ENCODE peak calls at places on chromosomes 2 and 18, in eight cellular contexts. L, V, W, J, X, N, Q and F are unnamed samples.

GRCh38 chr2:23696163-23697045 is 230.5 kb downstream of the ATAD2B start:
- DNase-seq in L (no peak), V (no peak), W (no peak), J (no peak), X (no peak), N (no peak), Q (no peak), F (no peak)

GRCh38 chr2:64838817-64839216 is 150.4 kb upstream of the SLC1A4 start:
- DNase-seq in L (no peak), V (peak), W (no peak), J (peak), X (no peak), N (no peak), Q (no peak), F (no peak)

GRCh38 chr18:67650661-67651060 is 134.1 kb upstream of the DSEL start:
- DNase-seq in L (no peak), V (no peak), W (no peak), J (no peak), X (no peak), N (no peak), Q (no peak), F (no peak)

GRCh38 chr2:172962824-172963223 is 112.8 kb upstream of the MAP3K20 start:
- DNase-seq in L (no peak), V (peak), W (no peak), J (no peak), X (no peak), N (no peak), Q (no peak), F (no peak)

GRCh38 chr2:163248321-163249090 is 409.9 kb upstream of the KCNH7 start:
- DNase-seq in L (no peak), V (no peak), W (no peak), J (no peak), X (no peak), N (no peak), Q (no peak), F (no peak)

GRCh38 chr18:51135361-51135760 is 62.1 kb downstream of the MEX3C start:
- DNase-seq in L (no peak), V (peak), W (no peak), J (peak), X (no peak), N (no peak), Q (no peak), F (no peak)

GRCh38 chr2:159946326-159946992 is 116.0 kb downstream of the PLA2R1 start:
- DNase-seq in L (no peak), V (peak), W (no peak), J (peak), X (no peak), N (no peak), Q (no peak), F (no peak)

GRCh38 chr18:77671456-77672167 is 422.0 kb downstream of the GALR1 start:
- DNase-seq in L (peak), V (no peak), W (no peak), J (no peak), X (no peak), N (no peak), Q (no peak), F (no peak)

GRCh38 chr2:226489765-226490164 is 309.9 kb downstream of the IRS1 start:
- DNase-seq in L (no peak), V (peak), W (no peak), J (peak), X (no peak), N (peak), Q (no peak), F (no peak)

GRCh38 chr18:23071285-23071684 is 64.0 kb upstream of the CABLES1 start:
- DNase-seq in L (no peak), V (peak), W (no peak), J (no peak), X (no peak), N (peak), Q (no peak), F (no peak)

GRCh38 chr2:219571311-219572236 is at the start of gene OBSL1:
- DNase-seq in L (peak), V (peak), W (peak), J (peak), X (peak), N (no peak), Q (no peak), F (peak)

GRCh38 chr2:8193146-8193545 is 488.7 kb upstream of the ID2 start:
- DNase-seq in L (no peak), V (peak), W (no peak), J (no peak), X (no peak), N (no peak), Q (no peak), F (no peak)

GRCh38 chr2:46701152-46701551 is 214.5 kb downstream of the MCFD2 start:
- DNase-seq in L (no peak), V (peak), W (no peak), J (no peak), X (no peak), N (no peak), Q (no peak), F (no peak)

GRCh38 chr2:102886216-102886893 is 124.5 kb downstream of the TMEM182 start:
- DNase-seq in L (no peak), V (no peak), W (no peak), J (no peak), X (no peak), N (no peak), Q (no peak), F (no peak)
- TF ChIP-seq USF2 in L (no peak), V (no peak), W (no peak), J (no peak), X (no peak), N (no peak), Q (no peak), F (no peak)

GRCh38 chr2:216441308-216442010 is 29.2 kb downstream of the SMARCAL1 start:
- DNase-seq in L (no peak), V (no peak), W (no peak), J (no peak), X (no peak), N (no peak), Q (no peak), F (no peak)
- TF ChIP-seq USF2 in L (no peak), V (no peak), W (no peak), J (no peak), X (no peak), N (no peak), Q (no peak), F (no peak)

DNA sequence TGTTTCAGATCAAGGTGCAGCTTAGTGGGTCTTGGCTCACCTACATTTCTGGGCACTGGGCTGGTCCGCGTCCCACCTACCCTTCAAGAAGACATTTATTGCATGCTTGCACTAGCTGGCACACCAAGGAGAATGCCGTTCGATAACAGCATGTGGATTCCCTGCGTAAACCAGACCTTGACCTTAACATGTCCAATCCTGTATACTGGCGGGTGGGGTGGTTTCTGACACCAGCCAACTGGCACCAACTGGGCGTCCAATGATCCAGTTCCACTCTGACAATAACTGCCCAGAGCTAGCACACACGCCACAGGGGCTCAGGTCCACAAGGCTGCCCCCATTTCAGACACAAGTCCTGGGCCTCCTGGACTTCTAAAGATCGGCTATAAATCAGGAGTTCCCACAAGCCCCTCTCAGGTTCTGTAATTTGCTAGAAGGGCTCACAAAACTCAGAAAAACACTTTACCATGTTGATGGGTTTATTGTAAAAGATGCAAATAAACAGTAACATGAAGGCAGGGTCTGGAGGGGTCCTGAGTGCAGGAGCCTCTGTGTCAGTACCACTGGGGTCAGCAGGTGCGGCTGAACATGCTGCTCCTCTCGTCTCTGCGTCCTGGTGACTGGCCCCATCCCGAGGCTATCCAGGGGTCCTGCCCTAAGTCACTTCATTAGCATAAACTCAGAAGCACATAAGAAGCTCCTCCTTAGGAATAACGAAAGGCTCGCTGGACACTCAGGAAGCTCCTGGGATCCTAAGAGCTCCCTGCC is 161.8 kb downstream of the HDAC4 start:
- DNase-seq in L (no peak), V (no peak), W (no peak), J (no peak), X (no peak), N (no peak), Q (no peak), F (no peak)
- TF ChIP-seq USF2 in L (no peak), V (no peak), W (no peak), J (no peak), X (no peak), N (no peak), Q (no peak), F (no peak)

DNA sequence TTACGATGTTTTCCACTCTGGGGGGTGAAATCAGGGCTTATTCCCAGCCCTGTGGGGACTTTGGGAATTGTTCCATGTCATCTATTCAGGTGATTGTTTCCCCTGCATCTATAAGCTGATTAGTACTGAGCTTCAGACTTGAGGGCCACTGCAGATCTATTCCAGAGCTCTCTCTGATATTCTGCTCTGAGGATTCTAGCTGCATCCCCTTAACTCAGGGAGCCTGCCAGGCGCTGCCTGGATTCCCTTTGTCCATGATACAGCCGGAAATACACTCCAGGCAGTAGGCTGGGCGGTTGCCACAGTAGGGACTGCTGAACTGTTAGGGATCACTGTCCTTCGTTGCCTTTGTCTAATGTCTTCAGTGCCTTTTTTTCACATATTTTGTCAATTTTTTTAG is 31.3 kb downstream of the PTRHD1 start:
- DNase-seq in L (no peak), V (no peak), W (no peak), J (no peak), X (no peak), N (no peak), Q (no peak), F (no peak)
- TF ChIP-seq USF2 in L (no peak), V (no peak), W (no peak), J (no peak), X (no peak), N (no peak), Q (no peak), F (no peak)

GRCh38 chr2:133642831-133643230 is 74.6 kb upstream of the NCKAP5 start:
- DNase-seq in L (no peak), V (peak), W (no peak), J (no peak), X (no peak), N (no peak), Q (no peak), F (no peak)
- TF ChIP-seq USF2 in L (no peak), V (no peak), W (no peak), J (no peak), X (no peak), N (no peak), Q (no peak), F (no peak)

GRCh38 chr2:217218269-217219140 is 358.6 kb upstream of the TNP1 start:
- DNase-seq in L (no peak), V (peak), W (peak), J (no peak), X (no peak), N (no peak), Q (no peak), F (no peak)

GRCh38 chr2:217216316-217216715 is 356.5 kb upstream of the TNP1 start:
- DNase-seq in L (no peak), V (no peak), W (no peak), J (no peak), X (no peak), N (no peak), Q (no peak), F (no peak)

GRCh38 chr2:217216982-217217381 is 357.1 kb upstream of the TNP1 start:
- DNase-seq in L (no peak), V (no peak), W (no peak), J (no peak), X (no peak), N (no peak), Q (no peak), F (no peak)

GRCh38 chr2:217219141-217219505 is 359.3 kb upstream of the TNP1 start:
- DNase-seq in L (no peak), V (peak), W (no peak), J (no peak), X (no peak), N (no peak), Q (no peak), F (no peak)

DNA sequence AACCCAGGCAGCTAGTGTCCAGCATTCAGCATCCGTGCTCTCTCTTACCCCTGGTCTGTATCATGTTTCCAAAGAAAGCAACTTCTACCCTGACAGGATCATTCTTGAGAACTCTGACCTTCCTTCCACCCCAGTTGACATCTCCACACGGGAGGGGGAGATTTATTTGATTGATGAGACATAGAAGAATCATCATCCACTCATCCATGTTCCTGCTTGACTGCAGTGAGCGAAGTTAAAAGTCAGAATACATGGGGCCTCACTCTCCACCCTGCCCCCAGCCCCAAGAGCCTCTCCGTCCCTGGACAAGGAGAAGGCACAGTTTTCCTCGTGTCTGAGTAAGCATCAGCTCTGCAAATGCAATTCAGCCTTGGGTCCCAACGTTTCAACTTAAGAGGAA is 356.0 kb upstream of the TNP1 start:
- DNase-seq in L (no peak), V (no peak), W (no peak), J (peak), X (no peak), N (no peak), Q (no peak), F (no peak)
- TF ChIP-seq USF2 in L (no peak), V (no peak), W (no peak), J (no peak), X (no peak), N (no peak), Q (no peak), F (no peak)

DNA sequence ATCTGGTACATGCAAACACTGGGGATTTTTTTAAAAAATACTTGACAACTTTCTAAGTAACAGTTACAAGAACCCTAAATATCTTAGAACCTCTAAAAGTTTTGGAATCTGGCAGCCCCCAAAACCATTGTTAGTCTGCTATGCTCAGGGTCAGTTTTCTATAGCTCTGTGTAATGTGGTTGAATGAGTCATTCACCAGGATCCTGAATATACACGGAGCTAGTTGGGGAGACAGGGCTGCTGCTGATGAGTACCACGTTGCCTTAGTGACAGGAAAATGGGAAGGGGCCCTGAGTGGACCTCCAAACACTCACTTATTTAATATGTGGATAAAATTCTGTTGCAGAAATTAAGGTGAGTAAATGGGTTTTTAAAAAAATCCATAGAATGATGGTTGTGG is 36.9 kb upstream of the TANC1 start:
- DNase-seq in L (no peak), V (peak), W (no peak), J (no peak), X (no peak), N (no peak), Q (no peak), F (no peak)
- TF ChIP-seq USF2 in L (no peak), V (no peak), W (no peak), J (no peak), X (no peak), N (no peak), Q (no peak), F (no peak)

GRCh38 chr2:61210332-61210981 is 48.5 kb downstream of the C2orf74 start:
- DNase-seq in L (no peak), V (peak), W (no peak), J (peak), X (peak), N (no peak), Q (no peak), F (no peak)
- TF ChIP-seq USF2 in L (no peak), V (no peak), W (no peak), J (no peak), X (no peak), N (no peak), Q (no peak), F (no peak)

GRCh38 chr2:7034313-7034712 is 117.1 kb downstream of the RNF144A start:
- DNase-seq in L (peak), V (no peak), W (no peak), J (peak), X (peak), N (no peak), Q (no peak), F (peak)
- TF ChIP-seq USF2 in L (no peak), V (no peak), W (no peak), J (no peak), X (no peak), N (no peak), Q (no peak), F (no peak)

DNA sequence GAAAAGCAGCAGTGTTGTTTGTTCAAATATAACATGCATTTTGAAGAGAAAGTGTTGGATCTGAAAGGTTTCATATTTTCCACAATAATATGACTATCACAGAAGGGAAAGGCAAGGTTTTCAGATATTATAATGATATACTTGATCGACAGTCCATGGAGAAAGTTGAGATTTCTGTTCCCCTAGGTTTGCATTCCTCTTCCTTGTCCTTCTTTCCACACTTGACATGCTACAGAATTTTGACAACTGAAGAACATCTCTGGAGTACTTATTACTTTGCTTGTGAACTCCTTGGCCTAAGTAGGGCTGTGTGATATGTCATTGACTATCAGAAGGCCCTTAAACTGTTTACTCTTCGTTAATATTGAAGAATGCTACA is 46.5 kb downstream of the TMEFF2 start:
- DNase-seq in L (no peak), V (no peak), W (no peak), J (no peak), X (no peak), N (no peak), Q (no peak), F (no peak)
- TF ChIP-seq USF2 in L (no peak), V (no peak), W (no peak), J (no peak), X (no peak), N (no peak), Q (no peak), F (no peak)